ENCODE peak calls at places on chromosomes 12 and 14, in six cellular contexts. X is GM12878; E is activated CD4-positive, CD25-positive, alpha-beta regulatory T cell treated with anti-CD3 and anti-CD28 coated beads, Interleukin-2, amount 50 U/mL, for 16 hours; H is glutamatergic neuron; T is ureter; S is type B pancreatic cell. O is an unnamed sample.

GRCh38 chr12:104669057-104669770 is 212.5 kb downstream of the CHST11 start:
- DNase-seq in E (no peak), S (no peak), H (no peak), X (no peak), T (peak), O (no peak)

GRCh38 chr12:93571360-93571853 is 1.1 kb upstream of the SOCS2 start:
- DNase-seq in S (peak), X (no peak), H (peak), T (peak), E (no peak), O (no peak)

GRCh38 chr12:116943419-116944372 is 32.9 kb downstream of the FBXW8 start:
- DNase-seq in H (no peak), T (no peak), S (no peak), E (no peak), X (no peak), O (no peak)

GRCh38 chr14:56555921-56556570 is 23.6 kb upstream of the TMEM260 start:
- DNase-seq in X (no peak), H (no peak), S (no peak), E (no peak), T (no peak), O (no peak)

GRCh38 chr14:96136361-96136760 is 68.3 kb upstream of the BDKRB2 start:
- DNase-seq in H (no peak), E (no peak), T (no peak), S (peak), X (no peak), O (no peak)

GRCh38 chr12:124233846-124234620 is 60.9 kb upstream of the RFLNA start:
- DNase-seq in E (no peak), T (no peak), H (no peak), S (no peak), X (no peak), O (no peak)

GRCh38 chr14:54606178-54606577 is 39.2 kb downstream of the SAMD4A start:
- DNase-seq in S (no peak), H (no peak), T (no peak), X (no peak), E (no peak), O (no peak)

GRCh38 chr14:49634547-49635334 is at the start of gene DNAAF2:
- DNase-seq in E (peak), X (no peak), H (peak), S (peak), T (peak), O (peak)

GRCh38 chr12:111529424-111530368 is 69.4 kb downstream of the ATXN2 start:
- DNase-seq in T (no peak), E (peak), S (no peak), H (peak), X (peak), O (peak)

O was measured in CD14-positive monocyte.